ENCODE peak calls at places on chromosome 16, in ten cellular contexts. W is tibial nerve, Q is cardiac muscle cell, B is psoas muscle, S is neural progenitor cell, P is lower lobe of right lung, H is colonic mucosa, N is iPS DF 6.9, G is adrenal gland, L is endodermal cell. R is an unnamed sample.

GRCh38 chr16:87780385-87780989 is 14.7 kb upstream of the KLHDC4 start:
- DNase-seq in W (peak; percentile 14), Q (peak; percentile 84), B (no peak), S (no peak), P (peak; percentile 81), H (peak; percentile 33), N (no peak), G (peak; percentile 62), L (no peak), R (peak; percentile 56)

GRCh38 chr16:788399-789126 is at the start of gene CHTF18:
- DNase-seq in W (peak; percentile 86), Q (peak; percentile 96), B (peak; percentile 95), S (peak; percentile 97), P (peak; percentile 92), H (peak; percentile 91), N (no peak), G (peak; percentile 95), L (peak; percentile 97), R (peak; percentile 94)

GRCh38 chr16:68778551-68779231 is 41.6 kb downstream of the CDH1 start:
- DNase-seq in W (no peak), Q (no peak), B (no peak), S (peak; percentile 26), P (no peak), H (peak; percentile 43), N (peak; percentile 55), G (no peak), L (peak; percentile 92), R (no peak)

GRCh38 chr16:90018297-90019200 is 707 bp downstream of the DBNDD1 start:
- DNase-seq in W (no peak), Q (no peak), B (no peak), S (peak; percentile 58), P (no peak), H (no peak), N (no peak), G (no peak), L (peak; percentile 79), R (no peak)

GRCh38 chr16:88508868-88509748 is 56.0 kb downstream of the ZFPM1 start:
- DNase-seq in W (no peak), Q (no peak), B (no peak), S (no peak), P (no peak), H (peak; percentile 81), N (no peak), G (no peak), L (no peak), R (no peak)

GRCh38 chr16:17238285-17239028 is 232.3 kb downstream of the XYLT1 start:
- DNase-seq in W (no peak), Q (no peak), B (no peak), S (no peak), P (no peak), H (no peak), N (no peak), G (no peak), L (no peak), R (no peak)

GRCh38 chr16:50666658-50667496 is 14.2 kb downstream of the SNX20 start:
- DNase-seq in W (no peak), Q (no peak), B (no peak), S (no peak), P (no peak), H (no peak), N (no peak), G (no peak), L (peak; percentile 74), R (peak; percentile 11)

GRCh38 chr16:55030944-55031343 is 100.3 kb downstream of the IRX5 start:
- DNase-seq in W (no peak), Q (no peak), B (no peak), S (peak; percentile 19), P (no peak), H (no peak), N (no peak), G (peak; percentile 20), L (peak; percentile 68), R (no peak)

GRCh38 chr16:18932243-18932997 is 6.2 kb upstream of the SMG1 start:
- DNase-seq in W (no peak), Q (peak; percentile 30), B (no peak), S (peak; percentile 37), P (no peak), H (no peak), N (no peak), G (peak; percentile 55), L (peak; percentile 20), R (no peak)

GRCh38 chr16:264440-264951 is 11.2 kb downstream of the RGS11 start:
- DNase-seq in W (no peak), Q (no peak), B (no peak), S (no peak), P (no peak), H (no peak), N (no peak), G (no peak), L (no peak), R (no peak)

GRCh38 chr16:87233928-87234327 is 83.3 kb downstream of the C16orf95 start:
- DNase-seq in W (no peak), Q (peak; percentile 68), B (no peak), S (peak; percentile 37), P (no peak), H (no peak), N (no peak), G (no peak), L (peak; percentile 70), R (no peak)

GRCh38 chr16:72798212-72798611 is 249.7 kb downstream of the ZFHX3 start:
- DNase-seq in W (no peak), Q (no peak), B (no peak), S (no peak), P (no peak), H (no peak), N (no peak), G (no peak), L (no peak), R (no peak)

GRCh38 chr16:87499189-87499486 is 6.3 kb upstream of the ZCCHC14 start:
- DNase-seq in W (no peak), Q (no peak), B (no peak), S (no peak), P (no peak), H (no peak), N (no peak), G (no peak), L (no peak), R (no peak)

GRCh38 chr16:70572926-70573270 is 49.3 kb downstream of the SF3B3 start:
- DNase-seq in W (no peak), Q (no peak), B (no peak), S (no peak), P (no peak), H (no peak), N (no peak), G (no peak), L (no peak), R (no peak)

DNA sequence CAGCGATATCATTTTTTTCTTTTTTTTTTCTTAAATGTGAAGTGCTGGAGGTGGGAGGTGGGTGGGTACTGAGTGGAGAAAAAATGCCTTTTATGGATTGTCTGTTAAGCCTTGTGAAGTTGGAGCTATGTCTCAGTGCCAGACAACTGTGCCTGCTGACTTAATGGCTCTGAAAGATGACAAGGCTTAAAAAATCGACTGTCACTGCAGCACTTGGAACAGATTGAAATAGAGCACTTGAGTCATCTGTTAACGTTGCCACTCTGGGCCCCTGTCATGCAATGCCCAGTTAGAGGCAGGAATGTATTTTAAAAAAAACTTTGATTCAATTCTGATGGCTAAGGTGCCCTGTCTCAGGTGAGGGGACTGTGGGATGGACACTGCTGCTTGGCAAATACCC is 108.2 kb upstream of the HS3ST2 start:
- DNase-seq in W (no peak), Q (no peak), B (no peak), S (no peak), P (no peak), H (no peak), N (no peak), G (no peak), L (no peak), R (no peak)
- H3K9me3 ChIP-seq in W (peaks cover 3% of the 10 kb centered on the region), Q (no peaks in the 10 kb centered on the region), B (no peaks in the 10 kb centered on the region), S (no peaks in the 10 kb centered on the region), P (no peaks in the 10 kb centered on the region), H (no peaks in the 10 kb centered on the region), N (no peaks in the 10 kb centered on the region), G (no peaks in the 10 kb centered on the region), L (no peaks in the 10 kb centered on the region), R (no peaks in the 10 kb centered on the region)

GRCh38 chr16:59432934-59433333 is 698.8 kb upstream of the GOT2 start:
- DNase-seq in W (no peak), Q (no peak), B (no peak), S (no peak), P (no peak), H (no peak), N (no peak), G (peak; percentile 51), L (no peak), R (no peak)
- H3K4me3 ChIP-seq in W (no peak overlapping the region), Q (no peak overlapping the region), B (no peak overlapping the region), S (no peak overlapping the region), P (no peak overlapping the region), H (no peak overlapping the region), N (no peak overlapping the region), G (no peak overlapping the region), L (no peak overlapping the region), R (no peak overlapping the region)

GRCh38 chr16:10902999-10903398 is 26.0 kb downstream of the CIITA start:
- DNase-seq in W (no peak), Q (no peak), B (no peak), S (no peak), P (no peak), H (no peak), N (no peak), G (no peak), L (no peak), R (no peak)
- H3K9me3 ChIP-seq in W (peaks cover 20% of the 10 kb centered on the region), Q (no peaks in the 10 kb centered on the region), B (no peaks in the 10 kb centered on the region), S (no peaks in the 10 kb centered on the region), P (no peaks in the 10 kb centered on the region), H (no peaks in the 10 kb centered on the region), N (no peaks in the 10 kb centered on the region), G (no peaks in the 10 kb centered on the region), L (peaks cover 9% of the 10 kb centered on the region), R (no peaks in the 10 kb centered on the region)

GRCh38 chr16:30418350-30419181 is 11.2 kb downstream of the ZNF771 start:
- DNase-seq in W (no peak), Q (no peak), B (no peak), S (no peak), P (no peak), H (peak; percentile 36), N (no peak), G (no peak), L (no peak), R (no peak)
- H3K4me3 ChIP-seq in W (peak overlapping the region; percentile 70), Q (peak overlapping the region; percentile 38), B (peak overlapping the region; percentile 72), S (peak overlapping the region; percentile 49), P (peak overlapping the region; percentile 68), H (peak overlapping the region; percentile 52), N (peak overlapping the region; percentile 49), G (no peak overlapping the region), L (peak overlapping the region; percentile 70), R (peak overlapping the region; percentile 68)

GRCh38 chr16:82287948-82288347 is 117.9 kb upstream of the MPHOSPH6 start:
- DNase-seq in W (no peak), Q (no peak), B (no peak), S (no peak), P (no peak), H (no peak), N (no peak), G (no peak), L (no peak), R (no peak)

GRCh38 chr16:82280867-82281266 is 110.8 kb upstream of the MPHOSPH6 start:
- DNase-seq in W (no peak), Q (no peak), B (no peak), S (no peak), P (no peak), H (no peak), N (no peak), G (no peak), L (no peak), R (no peak)

GRCh38 chr16:82281544-82281943 is 111.5 kb upstream of the MPHOSPH6 start:
- DNase-seq in W (no peak), Q (no peak), B (no peak), S (no peak), P (no peak), H (no peak), N (no peak), G (no peak), L (no peak), R (no peak)

GRCh38 chr16:82282662-82283061 is 112.6 kb upstream of the MPHOSPH6 start:
- DNase-seq in W (no peak), Q (no peak), B (no peak), S (no peak), P (no peak), H (no peak), N (no peak), G (no peak), L (no peak), R (no peak)
- H3K9me3 ChIP-seq in W (no peaks in the 10 kb centered on the region), Q (no peaks in the 10 kb centered on the region), B (no peaks in the 10 kb centered on the region), S (no peaks in the 10 kb centered on the region), P (no peaks in the 10 kb centered on the region), H (no peaks in the 10 kb centered on the region), N (no peaks in the 10 kb centered on the region), G (no peaks in the 10 kb centered on the region), L (no peaks in the 10 kb centered on the region), R (no peaks in the 10 kb centered on the region)